ENCODE peak calls at places on chromosomes 11 and 22, in five cellular contexts. S is A549, B is upper lobe of left lung, Q is IMR-90, F is stomach. T is an unnamed sample.

GRCh38 chr22:36344106-36344827 is 43.5 kb downstream of the MYH9 start:
- DNase-seq in B (peak; percentile 68), S (no peak), F (no peak), Q (no peak), T (no peak)

GRCh38 chr11:62024975-62025374 is 57.5 kb upstream of the FTH1 start:
- DNase-seq in Q (no peak), S (no peak), B (no peak), F (no peak), T (no peak)

GRCh38 chr11:123473941-123474668 is 44.0 kb downstream of the GRAMD1B start:
- DNase-seq in B (no peak), S (peak; percentile 70), Q (peak; percentile 98), F (no peak), T (no peak)

GRCh38 chr11:57709802-57710367 is 2.1 kb downstream of the MED19 start:
- DNase-seq in F (no peak), Q (no peak), S (no peak), B (no peak), T (no peak)

GRCh38 chr22:23216331-23217170 is 36.2 kb downstream of the BCR start:
- DNase-seq in S (no peak), B (no peak), F (no peak), Q (no peak), T (peak; percentile 44)

GRCh38 chr11:114180301-114181055 is 115.7 kb upstream of the NNMT start:
- DNase-seq in F (peak; percentile 77), Q (no peak), S (peak; percentile 15), B (no peak), T (peak; percentile 70)

GRCh38 chr11:127345819-127346459 is 345.4 kb upstream of the KIRREL3 start:
- DNase-seq in S (peak; percentile 24), B (no peak), F (no peak), Q (peak; percentile 33), T (no peak)

GRCh38 chr22:49858827-49859226 is 5.2 kb downstream of the ZBED4 start:
- DNase-seq in B (no peak), Q (no peak), S (no peak), F (no peak), T (no peak)

GRCh38 chr22:36761553-36762240 is 14.2 kb downstream of the IFT27 start:
- DNase-seq in S (no peak), Q (no peak), F (no peak), B (no peak), T (no peak)

GRCh38 chr22:48739348-48740085 is 1088.2 kb downstream of the BRD1 start:
- DNase-seq in F (no peak), B (no peak), Q (no peak), S (no peak), T (no peak)

GRCh38 chr11:66891849-66892660 is 35.2 kb downstream of the LRFN4 start:
- DNase-seq in B (no peak), F (peak; percentile 70), Q (peak; percentile 99), S (peak; percentile 98), T (no peak)

GRCh38 chr11:120893431-120894206 is 130.3 kb upstream of the TBCEL start:
- DNase-seq in B (no peak), F (no peak), Q (no peak), S (no peak), T (no peak)

GRCh38 chr11:125871391-125872137 is 15.9 kb upstream of the HYLS1 start:
- DNase-seq in F (peak; percentile 37), Q (peak; percentile 31), S (peak; percentile 27), B (no peak), T (no peak)

GRCh38 chr22:45881524-45881875 is 95.5 kb downstream of the WNT7B start:
- DNase-seq in B (no peak), F (no peak), Q (no peak), S (no peak), T (no peak)

GRCh38 chr11:94647926-94648325 is 80.8 kb downstream of the PIWIL4 start:
- DNase-seq in Q (peak; percentile 20), S (no peak), B (no peak), F (no peak), T (no peak)

GRCh38 chr11:109972939-109973338 is 120.3 kb upstream of the ZC3H12C start:
- DNase-seq in B (no peak), S (no peak), Q (no peak), F (no peak), T (no peak)

DNA sequence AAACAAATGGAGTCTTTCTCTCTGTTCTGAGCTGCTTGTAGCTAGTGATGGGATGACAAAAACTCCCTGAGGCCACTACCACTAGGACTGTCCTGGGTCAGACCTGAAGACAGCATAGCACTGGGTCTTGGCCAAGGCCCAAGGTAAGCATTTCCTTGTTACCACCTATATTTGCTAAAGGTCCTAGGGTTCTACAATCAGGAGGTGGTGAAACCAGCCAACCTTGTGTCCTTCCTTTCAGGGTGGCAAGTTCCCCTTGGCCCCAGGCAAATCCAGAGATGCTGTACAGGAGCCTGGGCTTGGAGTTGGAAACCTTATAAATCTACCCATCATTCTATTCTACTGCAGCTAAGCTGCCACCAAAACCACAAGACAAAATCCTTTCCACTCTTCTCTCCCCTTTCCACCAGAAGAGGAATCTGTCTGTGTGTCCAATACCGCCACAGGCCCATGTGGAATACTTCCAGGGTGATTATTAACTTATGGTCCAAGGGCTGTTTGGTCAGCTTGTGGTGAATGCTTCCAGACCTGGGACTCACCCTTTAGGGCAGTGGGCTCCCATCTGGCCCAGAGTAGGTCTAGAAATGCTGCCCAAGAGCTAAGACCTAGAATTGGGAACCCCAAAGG is 16.8 kb downstream of the SLC22A25 start:
- DNase-seq in B (no peak), F (no peak), Q (no peak), S (no peak), T (no peak)
- H3K4me3 ChIP-seq in B (no peak overlapping the region), F (no peak overlapping the region), Q (no peak overlapping the region), S (no peak overlapping the region), T (no peak overlapping the region)

GRCh38 chr11:64566042-64566914 is 24.7 kb upstream of the SLC22A12 start:
- DNase-seq in Q (peak; percentile 65), B (no peak), S (peak; percentile 83), F (peak; percentile 41), T (peak; percentile 72)
- TF ChIP-seq POLR2A in Q (no peak), B (no peak), S (no peak), F (no peak), T (no peak)

GRCh38 chr11:11312738-11313137 is 40.3 kb downstream of the CSNK2A3 start:
- DNase-seq in Q (no peak), B (no peak), F (no peak), S (no peak), T (no peak)
- H3K27ac ChIP-seq in Q (no peak overlapping the region), B (peak overlapping the region; percentile 62), F (no peak overlapping the region), S (peak overlapping the region; percentile 77), T (no peak overlapping the region)

GRCh38 chr11:65503606-65503922 is 4.7 kb downstream of the MALAT1 start:
- DNase-seq in S (no peak), F (no peak), Q (peak; percentile 33), B (no peak), T (no peak)
- H3K4me3 ChIP-seq in S (peak overlapping the region; percentile 90), F (peak overlapping the region; percentile 82), Q (peak overlapping the region; percentile 72), B (peak overlapping the region; percentile 75), T (peak overlapping the region; percentile 75)

GRCh38 chr11:63682045-63682915 is 980 bp downstream of the RTN3 start:
- DNase-seq in S (peak; percentile 11), B (no peak), Q (no peak), F (no peak), T (peak; percentile 24)
- TF ChIP-seq POLR2A in S (no peak), B (no peak), Q (no peak), F (no peak), T (no peak)

GRCh38 chr22:41191467-41191866 is 13.6 kb upstream of the L3MBTL2 start:
- DNase-seq in F (no peak), B (no peak), Q (no peak), S (no peak), T (no peak)

GRCh38 chr22:41197808-41198585 is 7.1 kb upstream of the L3MBTL2 start:
- DNase-seq in Q (no peak), F (peak; percentile 50), B (no peak), S (no peak), T (no peak)

GRCh38 chr22:41201146-41201545 is 4.0 kb upstream of the L3MBTL2 start:
- DNase-seq in Q (no peak), S (no peak), F (no peak), B (no peak), T (no peak)

GRCh38 chr22:41193829-41194228 is 11.3 kb upstream of the L3MBTL2 start:
- DNase-seq in F (no peak), B (no peak), Q (no peak), S (no peak), T (no peak)

DNA sequence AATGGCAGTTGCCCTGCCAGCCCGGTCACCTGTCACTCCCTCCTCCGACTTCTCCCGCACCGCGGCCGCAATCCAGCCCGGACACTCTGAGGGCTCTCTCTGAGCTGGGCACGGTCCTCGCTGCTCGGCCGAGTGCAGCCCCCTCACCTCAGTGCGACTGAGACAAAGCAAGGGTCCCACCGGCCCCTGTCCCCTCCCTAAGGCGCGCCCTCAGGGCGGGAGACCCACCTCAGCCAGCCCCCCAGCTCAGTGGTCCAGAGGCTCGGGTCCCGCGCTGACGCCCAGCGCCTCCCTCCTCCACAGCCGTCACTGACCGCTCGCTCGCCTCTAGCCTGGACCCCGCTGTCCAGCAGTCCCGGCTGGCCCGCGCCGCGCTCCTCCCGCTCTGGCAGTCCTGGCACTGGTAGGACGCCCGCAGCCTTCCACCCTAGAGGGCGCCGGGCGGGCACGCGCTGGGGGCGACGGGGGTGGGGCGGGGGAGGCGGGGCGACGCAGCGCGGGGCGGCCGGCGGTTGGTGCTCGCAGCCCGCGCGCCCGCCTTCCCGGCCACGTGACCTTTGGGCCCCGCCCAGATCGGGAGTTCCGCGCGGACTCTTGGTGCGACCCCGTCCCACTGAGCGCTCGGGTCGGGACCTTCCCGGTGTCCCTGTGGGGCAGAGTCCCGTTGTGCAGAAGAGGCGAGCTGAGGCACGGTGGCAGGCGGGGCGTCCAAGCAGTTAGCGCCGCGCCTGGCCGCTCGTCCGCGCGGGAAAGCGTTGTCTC is 7.9 kb upstream of the L3MBTL2 start:
- DNase-seq in B (peak; percentile 97), S (peak; percentile 57), Q (peak; percentile 35), F (peak; percentile 83), T (peak; percentile 93)
- H3K27ac ChIP-seq in B (peak overlapping the region; percentile 80), S (peak overlapping the region; percentile 88), Q (no peak overlapping the region), F (peak overlapping the region; percentile 58), T (peak overlapping the region; percentile 46)

DNA sequence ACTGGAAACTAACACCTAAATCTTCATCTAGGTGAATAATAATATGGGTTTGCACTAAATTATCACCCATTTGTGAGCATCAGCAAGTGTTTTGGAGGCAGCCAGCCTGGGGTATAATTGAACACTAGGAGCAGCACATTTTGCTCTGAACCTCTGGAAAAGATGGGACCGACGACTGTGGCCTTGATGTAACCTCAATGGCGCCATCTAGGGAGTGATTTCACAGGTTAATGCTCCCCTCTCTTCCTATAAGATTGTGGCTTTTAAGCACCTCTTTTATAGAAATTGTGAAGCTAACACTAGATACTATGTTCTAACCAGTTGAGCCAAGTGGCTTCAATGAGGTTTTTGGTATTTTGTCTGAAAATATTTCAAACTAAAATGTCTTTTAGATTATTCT is 203.7 kb downstream of the NELL1 start:
- DNase-seq in Q (no peak), B (no peak), F (no peak), S (peak; percentile 67), T (no peak)
- H3K4me3 ChIP-seq in Q (no peak overlapping the region), B (no peak overlapping the region), F (no peak overlapping the region), S (no peak overlapping the region), T (no peak overlapping the region)

DNA sequence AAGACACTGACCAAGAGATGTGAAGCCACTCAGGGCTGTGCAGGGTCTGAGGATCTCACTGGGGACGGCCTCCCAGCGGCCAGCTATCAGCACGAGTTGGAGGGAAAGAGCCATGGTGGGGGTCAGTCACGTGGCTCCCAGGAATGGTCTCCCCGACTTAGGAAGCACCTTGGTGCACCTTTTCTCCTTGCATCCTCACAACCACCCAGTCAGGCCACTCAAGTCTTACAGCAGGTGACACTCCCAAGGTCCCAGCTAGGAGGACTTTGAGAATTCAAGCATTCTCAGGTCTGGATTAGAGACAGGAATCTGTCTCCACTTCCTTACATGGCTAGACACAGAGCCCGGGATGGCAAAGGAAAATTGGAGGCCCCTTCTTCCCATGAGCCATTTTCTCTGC is 2.7 kb downstream of the RNASEH2C start:
- DNase-seq in Q (no peak), F (no peak), B (no peak), S (no peak), T (no peak)
- TF ChIP-seq POLR2A in Q (no peak), F (no peak), B (no peak), S (no peak), T (no peak)